ENCODE peak calls at places on chromosomes 4 and X, in six cellular contexts. H, G, Z, F, K and O are unnamed samples.

GRCh38 chrX:9197231-9197630 is 163.3 kb upstream of the FAM9B start:
- DNase-seq in H (no peak), Z (peak), K (no peak), F (no peak), G (peak), O (no peak)

GRCh38 chr4:16869594-16870245 is 28.7 kb downstream of the LDB2 start:
- DNase-seq in Z (no peak), F (no peak), H (no peak), K (no peak), G (no peak), O (no peak)

GRCh38 chrX:39331062-39331704 is 529.9 kb downstream of the MID1IP1 start:
- DNase-seq in G (no peak), H (no peak), K (no peak), F (no peak), Z (no peak), O (no peak)

GRCh38 chr4:133148690-133149363 is at the start of gene PCDH10:
- DNase-seq in Z (no peak), F (peak), H (peak), G (peak), K (peak), O (peak)

GRCh38 chrX:41449615-41450014 is 2.5 kb downstream of the NYX start:
- DNase-seq in Z (peak), H (no peak), G (peak), K (no peak), F (no peak), O (no peak)

GRCh38 chrX:108811891-108812290 is 75.5 kb upstream of the IRS4 start:
- DNase-seq in F (no peak), G (no peak), Z (no peak), K (no peak), H (no peak), O (no peak)

GRCh38 chr4:52244773-52245360 is 193.8 kb downstream of the SPATA18 start:
- DNase-seq in G (no peak), F (no peak), H (peak), K (no peak), Z (peak), O (no peak)

GRCh38 chr4:176339936-176340761 is 20.4 kb downstream of the SPCS3 start:
- DNase-seq in F (no peak), K (no peak), Z (no peak), G (peak), H (no peak), O (no peak)

GRCh38 chr4:84470204-84470785 is 28.8 kb downstream of the NKX6-1 start:
- DNase-seq in K (no peak), Z (peak), H (no peak), G (peak), F (no peak), O (no peak)

GRCh38 chr4:101178731-101179130 is 168.6 kb downstream of the PPP3CA start:
- DNase-seq in G (peak), K (no peak), Z (no peak), F (no peak), H (no peak), O (no peak)

GRCh38 chrX:12447448-12448154 is 309.3 kb downstream of the FRMPD4 start:
- DNase-seq in F (no peak), H (no peak), Z (peak), G (peak), K (no peak), O (no peak)

GRCh38 chr4:88297131-88297530 is 12.8 kb upstream of the PPM1K start:
- DNase-seq in Z (no peak), G (no peak), K (no peak), H (no peak), F (no peak), O (no peak)

GRCh38 chr4:47213971-47214370 is 182.6 kb downstream of the GABRB1 start:
- DNase-seq in K (no peak), F (no peak), G (peak), Z (peak), H (no peak), O (no peak)

GRCh38 chr4:1502976-1503375 is 96.7 kb upstream of the NKX1-1 start:
- DNase-seq in G (no peak), H (no peak), K (no peak), Z (no peak), F (no peak), O (peak)

GRCh38 chr4:110085131-110085530 is 113.3 kb downstream of the ELOVL6 start:
- DNase-seq in G (no peak), K (no peak), Z (no peak), H (peak), F (no peak), O (no peak)

GRCh38 chr4:119570401-119570800 is 58.2 kb downstream of the PDE5A start:
- DNase-seq in G (peak), H (no peak), F (no peak), Z (no peak), K (no peak), O (no peak)

GRCh38 chrX:16444353-16444752 is 205.6 kb upstream of the S100G start:
- DNase-seq in H (peak), K (no peak), Z (peak), G (peak), F (no peak), O (no peak)

GRCh38 chr4:185656467-185656890 is 121.2 kb upstream of the PDLIM3 start:
- DNase-seq in Z (no peak), F (no peak), K (no peak), H (peak), G (peak), O (peak)

GRCh38 chr4:99998062-99998880 is 48.2 kb upstream of the H2AZ1 start:
- DNase-seq in G (peak), H (no peak), Z (peak), K (no peak), F (no peak), O (no peak)

GRCh38 chrX:149312936-149313432 is 192.1 kb downstream of the IDS start:
- DNase-seq in H (no peak), G (no peak), K (no peak), Z (peak), F (no peak), O (no peak)

GRCh38 chr4:31045724-31046318 is 325.7 kb downstream of the PCDH7 start:
- DNase-seq in Z (peak), F (no peak), H (peak), K (no peak), G (peak), O (no peak)

GRCh38 chrX:80812176-80812575 is 2.5 kb upstream of the BRWD3 start:
- DNase-seq in F (no peak), G (no peak), Z (peak), H (peak), K (no peak), O (no peak)

GRCh38 chr4:24091632-24092240 is 201.9 kb upstream of the PPARGC1A start:
- DNase-seq in K (no peak), H (no peak), Z (no peak), F (no peak), G (peak), O (no peak)

GRCh38 chrX:154401045-154401799 is 3.0 kb downstream of the RPL10 start:
- DNase-seq in K (no peak), F (no peak), H (no peak), G (peak), Z (no peak), O (no peak)

GRCh38 chrX:11704725-11705495 is 39.2 kb upstream of the ARHGAP6 start:
- DNase-seq in Z (no peak), K (no peak), G (peak), H (no peak), F (no peak), O (no peak)

GRCh38 chrX:71253253-71254091 is 468 bp downstream of the ZMYM3 start:
- DNase-seq in Z (peak), F (peak), H (peak), G (peak), K (peak), O (peak)

GRCh38 chrX:73728518-73729023 is 165.6 kb downstream of the CHIC1 start:
- DNase-seq in Z (no peak), K (no peak), H (no peak), F (no peak), G (no peak), O (no peak)

GRCh38 chrX:152869972-152870371 is 27.9 kb upstream of the ZNF185 start:
- DNase-seq in G (no peak), Z (no peak), F (no peak), K (no peak), H (no peak), O (no peak)

GRCh38 chr4:153260152-153260551 is 55.9 kb downstream of the TRIM2 start:
- DNase-seq in Z (no peak), G (no peak), F (no peak), K (no peak), H (peak), O (no peak)

GRCh38 chrX:139192386-139192961 is 338.1 kb upstream of the F9 start:
- DNase-seq in G (no peak), K (no peak), Z (no peak), F (no peak), H (no peak), O (no peak)

GRCh38 chr4:1342003-1342402 is 5.0 kb upstream of the UVSSA start:
- DNase-seq in G (peak), H (no peak), K (no peak), Z (no peak), F (no peak), O (no peak)

DNA sequence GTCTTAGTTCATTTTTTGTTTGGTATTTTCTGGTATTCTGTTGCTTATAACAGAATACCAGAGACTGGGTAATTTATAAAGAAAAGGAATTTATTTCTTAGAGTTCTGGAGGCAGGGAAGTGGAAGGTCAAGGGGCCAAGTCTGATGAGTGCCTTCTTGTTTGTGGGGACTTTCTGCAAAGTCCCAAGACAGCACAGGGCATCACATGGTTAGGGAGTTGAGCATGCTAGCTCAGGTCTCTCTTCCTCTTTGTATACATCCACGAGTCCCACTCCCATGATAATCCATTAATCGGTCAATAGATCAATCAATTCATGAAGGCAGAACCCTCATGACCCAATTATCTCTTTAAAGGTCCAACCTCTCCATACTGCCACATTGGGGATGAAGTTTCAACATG is 31.1 kb downstream of the IL13RA1 start:
- DNase-seq in Z (no peak), F (no peak), G (no peak), K (no peak), H (no peak), O (no peak)
- TF ChIP-seq CTCF in Z (no peak), F (no peak), G (no peak), K (no peak), H (no peak), O (no peak)

GRCh38 chr4:4504783-4505182 is 37.1 kb downstream of the STX18 start:
- DNase-seq in Z (no peak), F (no peak), G (no peak), K (no peak), H (no peak), O (no peak)

GRCh38 chr4:4507923-4508322 is 33.9 kb downstream of the STX18 start:
- DNase-seq in F (no peak), G (no peak), K (no peak), Z (peak), H (no peak), O (no peak)

GRCh38 chr4:4509521-4509920 is 32.3 kb downstream of the STX18 start:
- DNase-seq in Z (no peak), K (no peak), H (no peak), F (no peak), G (no peak), O (no peak)

GRCh38 chr4:4507403-4507802 is 34.4 kb downstream of the STX18 start:
- DNase-seq in Z (no peak), K (no peak), H (no peak), G (no peak), F (no peak), O (no peak)

GRCh38 chr4:4506961-4507360 is 34.9 kb downstream of the STX18 start:
- DNase-seq in F (no peak), Z (no peak), H (peak), K (no peak), G (no peak), O (no peak)
- TF ChIP-seq CTCF in F (no peak), Z (no peak), H (no peak), K (no peak), G (no peak), O (no peak)

GRCh38 chr4:169902658-169903345 is 123.4 kb downstream of the MFAP3L start:
- DNase-seq in H (no peak), K (no peak), Z (no peak), G (no peak), F (no peak), O (no peak)
- TF ChIP-seq CTCF in H (peak), K (no peak), Z (no peak), G (no peak), F (no peak), O (no peak)

GRCh38 chrX:137427061-137427778 is 138.7 kb upstream of the ZIC3 start:
- DNase-seq in F (no peak), Z (no peak), H (no peak), K (no peak), G (no peak), O (no peak)
- TF ChIP-seq CTCF in F (no peak), Z (no peak), H (no peak), K (no peak), G (no peak), O (no peak)

DNA sequence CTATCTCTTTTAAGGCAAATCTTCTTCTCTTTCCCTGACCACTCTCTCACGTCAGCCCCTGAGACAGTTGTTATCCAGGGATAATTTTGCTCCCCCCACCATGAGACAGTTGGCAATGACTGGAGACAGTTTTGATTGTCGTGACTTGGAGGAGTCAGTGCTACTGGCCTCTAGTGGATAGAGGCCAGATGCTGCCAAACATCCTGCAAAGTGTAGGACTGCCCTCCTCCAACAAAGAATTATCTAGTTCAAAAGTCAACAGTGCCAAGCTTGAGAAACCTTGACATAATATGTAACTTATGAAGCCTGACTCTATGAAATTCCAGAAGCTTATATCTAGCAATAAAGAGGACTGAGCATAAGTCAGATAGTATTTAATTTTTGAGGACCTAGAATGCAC is 502.1 kb upstream of the IGFBP7 start:
- DNase-seq in K (no peak), F (no peak), G (no peak), H (no peak), Z (peak), O (no peak)
- TF ChIP-seq CTCF in K (no peak), F (no peak), G (no peak), H (no peak), Z (no peak), O (no peak)

GRCh38 chrX:110045988-110046387 is 43.1 kb downstream of the TMEM164 start:
- DNase-seq in K (no peak), Z (no peak), H (no peak), F (no peak), G (peak), O (no peak)
- TF ChIP-seq CTCF in K (peak), Z (no peak), H (no peak), F (peak), G (peak), O (no peak)

DNA sequence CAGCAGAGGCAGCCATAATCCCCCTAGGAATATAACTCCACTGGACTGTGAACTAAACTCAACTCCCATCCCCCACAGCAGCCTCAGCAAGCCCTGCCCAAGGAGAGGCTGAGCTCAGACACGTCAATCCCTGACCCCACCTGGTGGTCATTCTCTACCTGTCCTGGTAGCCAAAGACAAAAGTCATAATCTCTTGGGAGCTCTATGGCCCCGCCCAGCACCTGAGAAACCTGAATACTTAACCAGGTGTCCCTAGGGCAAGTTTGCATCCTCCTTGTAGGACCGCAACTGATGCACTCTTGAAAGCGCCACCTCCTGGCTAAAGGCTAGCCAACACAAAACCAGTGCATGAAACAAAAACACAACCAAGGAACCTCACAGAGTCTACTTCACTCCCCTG is 18.4 kb downstream of the CT47B1 start:
- DNase-seq in G (peak), F (no peak), H (no peak), Z (peak), K (no peak), O (no peak)
- TF ChIP-seq CTCF in G (peak), F (no peak), H (no peak), Z (no peak), K (peak), O (no peak)

GRCh38 chr4:73597594-73597993 is 22.6 kb downstream of the RASSF6 start:
- DNase-seq in Z (no peak), K (no peak), G (no peak), H (no peak), F (no peak), O (no peak)

GRCh38 chr4:73596001-73596400 is 24.2 kb downstream of the RASSF6 start:
- DNase-seq in K (no peak), H (no peak), F (no peak), G (no peak), Z (no peak), O (no peak)

GRCh38 chr4:73589887-73590801 is 30.1 kb downstream of the RASSF6 start:
- DNase-seq in F (no peak), K (no peak), Z (peak), H (no peak), G (no peak), O (no peak)

GRCh38 chr4:73589261-73589847 is 30.9 kb downstream of the RASSF6 start:
- DNase-seq in H (no peak), Z (peak), G (peak), K (no peak), F (no peak), O (no peak)

GRCh38 chr4:73593631-73594241 is 26.5 kb downstream of the RASSF6 start:
- DNase-seq in G (peak), H (peak), F (peak), K (no peak), Z (peak), O (no peak)
- TF ChIP-seq CTCF in G (peak), H (peak), F (peak), K (peak), Z (peak), O (peak)

GRCh38 chr4:15004701-15005301 is 2.5 kb downstream of the CPEB2 start:
- DNase-seq in G (peak), H (peak), F (peak), Z (peak), K (peak), O (peak)

GRCh38 chr4:15002659-15003440 is 569 bp downstream of the CPEB2 start:
- DNase-seq in G (peak), K (peak), H (peak), Z (peak), F (peak), O (peak)

GRCh38 chr4:15003441-15003890 is 1.2 kb downstream of the CPEB2 start:
- DNase-seq in Z (peak), K (peak), H (peak), F (peak), G (no peak), O (peak)

GRCh38 chr4:15005474-15006115 is 3.3 kb downstream of the CPEB2 start:
- DNase-seq in G (no peak), Z (peak), H (no peak), K (no peak), F (no peak), O (no peak)

GRCh38 chr4:15003891-15004700 is 1.8 kb downstream of the CPEB2 start:
- DNase-seq in F (peak), G (no peak), Z (peak), H (peak), K (peak), O (peak)
- TF ChIP-seq CTCF in F (no peak), G (no peak), Z (no peak), H (no peak), K (no peak), O (no peak)

GRCh38 chrX:47360423-47361179 is 9.8 kb upstream of the ZNF157 start:
- DNase-seq in K (no peak), H (no peak), F (no peak), G (no peak), Z (no peak), O (no peak)

GRCh38 chrX:47366051-47366722 is 4.2 kb upstream of the ZNF157 start:
- DNase-seq in F (peak), H (peak), K (peak), G (peak), Z (no peak), O (peak)

GRCh38 chrX:47358387-47359065 is 11.9 kb upstream of the ZNF157 start:
- DNase-seq in H (peak), K (no peak), F (no peak), G (no peak), Z (no peak), O (no peak)

DNA sequence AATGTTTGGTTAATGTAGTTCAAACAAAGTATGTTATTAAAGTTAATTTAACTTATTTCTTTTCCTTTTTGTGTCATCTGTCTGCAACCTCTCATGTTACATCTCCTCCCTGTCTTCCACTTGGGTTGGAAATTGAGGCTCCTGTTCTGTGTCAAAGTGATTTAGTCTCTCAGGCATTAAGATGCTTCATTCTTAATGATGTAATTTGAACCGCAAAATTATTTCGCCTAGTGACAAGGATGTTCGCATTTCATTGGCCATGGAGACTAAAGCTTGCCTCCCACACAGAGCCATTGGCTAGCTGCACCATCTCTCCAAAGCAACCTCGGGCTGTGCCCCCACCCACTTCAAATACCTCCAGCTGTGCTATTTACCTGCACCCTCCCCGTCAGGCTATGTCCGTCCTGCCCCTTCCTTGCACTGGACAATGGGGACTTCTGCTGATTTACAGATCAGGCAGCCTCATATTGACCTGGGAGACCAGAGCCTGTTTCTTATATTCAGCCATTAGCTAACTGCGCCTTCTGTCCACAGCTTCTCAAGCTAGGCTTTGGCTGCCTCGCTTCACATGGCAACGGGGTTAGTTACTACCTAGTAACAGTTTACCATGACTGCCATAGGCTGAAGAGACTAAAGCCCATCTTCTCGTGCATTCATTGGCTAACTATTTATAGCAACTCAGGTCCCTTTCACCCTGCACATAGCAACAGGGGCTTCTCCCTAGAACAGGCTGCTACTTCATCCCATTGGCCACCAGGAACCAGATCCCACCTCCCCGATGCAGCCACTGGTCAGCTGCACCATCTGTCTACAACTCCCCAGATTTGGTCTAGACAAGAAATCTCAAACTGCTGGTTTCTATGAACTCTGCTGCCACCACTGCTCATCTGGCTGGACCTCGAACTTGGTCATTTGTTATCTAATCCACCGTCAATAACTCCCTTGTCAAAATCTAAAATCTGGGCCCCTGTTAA is 8.6 kb upstream of the ZNF157 start:
- DNase-seq in G (peak), F (peak), Z (peak), H (peak), K (peak), O (peak)
- TF ChIP-seq CTCF in G (no peak), F (no peak), Z (no peak), H (peak), K (no peak), O (no peak)